ENCODE peak calls at places on chromosomes 2 and 18, in six cellular contexts. One of them, this sample, is unnamed.
A peak's percentile ranks its signal among the peaks of the same experiment; 100 is the strongest.

GRCh38 chr2:172293952-172294351 is 133.4 kb upstream of the ITGA6 start:
- DNase-seq in cardiac fibroblast: peak; percentile 80
- DNase-seq in upper lobe of left lung: peak; percentile 60
- DNase-seq in spleen: no peak
- DNase-seq in CD8-positive, alpha-beta T cell: no peak
- DNase-seq in choroid plexus epithelial cell: peak; percentile 70
- DNase-seq in this sample: no peak

GRCh38 chr2:182379235-182379634 is 47.6 kb downstream of the PDE1A start:
- DNase-seq in cardiac fibroblast: peak; percentile 91
- DNase-seq in upper lobe of left lung: no peak
- DNase-seq in spleen: no peak
- DNase-seq in CD8-positive, alpha-beta T cell: no peak
- DNase-seq in choroid plexus epithelial cell: peak; percentile 90
- DNase-seq in this sample: no peak

GRCh38 chr2:190653931-190654330 is 5.0 kb downstream of the NAB1 start:
- DNase-seq in cardiac fibroblast: no peak
- DNase-seq in upper lobe of left lung: no peak
- DNase-seq in spleen: no peak
- DNase-seq in CD8-positive, alpha-beta T cell: no peak
- DNase-seq in choroid plexus epithelial cell: no peak
- DNase-seq in this sample: no peak

GRCh38 chr2:99554238-99554637 is 64.4 kb upstream of the REV1 start:
- DNase-seq in cardiac fibroblast: peak; percentile 2
- DNase-seq in upper lobe of left lung: no peak
- DNase-seq in spleen: no peak
- DNase-seq in CD8-positive, alpha-beta T cell: no peak
- DNase-seq in choroid plexus epithelial cell: no peak
- DNase-seq in this sample: no peak

GRCh38 chr2:43065871-43066270 is 160.5 kb downstream of the ZFP36L2 start:
- DNase-seq in cardiac fibroblast: no peak
- DNase-seq in upper lobe of left lung: no peak
- DNase-seq in spleen: peak; percentile 41
- DNase-seq in CD8-positive, alpha-beta T cell: no peak
- DNase-seq in choroid plexus epithelial cell: no peak
- DNase-seq in this sample: no peak

GRCh38 chr2:209653164-209653563 is 118.5 kb upstream of the UNC80 start:
- DNase-seq in cardiac fibroblast: no peak
- DNase-seq in upper lobe of left lung: no peak
- DNase-seq in spleen: no peak
- DNase-seq in CD8-positive, alpha-beta T cell: no peak
- DNase-seq in choroid plexus epithelial cell: no peak
- DNase-seq in this sample: no peak

GRCh38 chr2:68328901-68329300 is 9.2 kb upstream of the CNRIP1 start:
- DNase-seq in cardiac fibroblast: no peak
- DNase-seq in upper lobe of left lung: no peak
- DNase-seq in spleen: no peak
- DNase-seq in CD8-positive, alpha-beta T cell: no peak
- DNase-seq in choroid plexus epithelial cell: no peak
- DNase-seq in this sample: no peak

GRCh38 chr2:170144758-170145157 is 33.2 kb upstream of the MYO3B start:
- DNase-seq in cardiac fibroblast: no peak
- DNase-seq in upper lobe of left lung: no peak
- DNase-seq in spleen: no peak
- DNase-seq in CD8-positive, alpha-beta T cell: no peak
- DNase-seq in choroid plexus epithelial cell: no peak
- DNase-seq in this sample: no peak

GRCh38 chr2:61911510-61911909 is 6.0 kb downstream of the COMMD1 start:
- DNase-seq in cardiac fibroblast: no peak
- DNase-seq in upper lobe of left lung: no peak
- DNase-seq in spleen: no peak
- DNase-seq in CD8-positive, alpha-beta T cell: no peak
- DNase-seq in choroid plexus epithelial cell: peak; percentile 25
- DNase-seq in this sample: no peak

GRCh38 chr2:141393214-141393545 is 737.6 kb downstream of the LRP1B start:
- DNase-seq in cardiac fibroblast: peak; percentile 50
- DNase-seq in upper lobe of left lung: no peak
- DNase-seq in spleen: no peak
- DNase-seq in CD8-positive, alpha-beta T cell: no peak
- DNase-seq in choroid plexus epithelial cell: peak; percentile 70
- DNase-seq in this sample: no peak

GRCh38 chr2:76978064-76978463 is 544.1 kb downstream of the LRRTM4 start:
- DNase-seq in cardiac fibroblast: peak; percentile 3
- DNase-seq in upper lobe of left lung: no peak
- DNase-seq in spleen: no peak
- DNase-seq in CD8-positive, alpha-beta T cell: no peak
- DNase-seq in choroid plexus epithelial cell: peak; percentile 7
- DNase-seq in this sample: no peak

GRCh38 chr2:239819091-239819973 is 205.8 kb downstream of the NDUFA10 start:
- DNase-seq in cardiac fibroblast: no peak
- DNase-seq in upper lobe of left lung: no peak
- DNase-seq in spleen: peak; percentile 52
- DNase-seq in CD8-positive, alpha-beta T cell: no peak
- DNase-seq in choroid plexus epithelial cell: no peak
- DNase-seq in this sample: no peak

GRCh38 chr2:3631851-3632659 is 25.9 kb upstream of the ALLC start:
- DNase-seq in cardiac fibroblast: no peak
- DNase-seq in upper lobe of left lung: peak; percentile 18
- DNase-seq in spleen: peak; percentile 74
- DNase-seq in CD8-positive, alpha-beta T cell: no peak
- DNase-seq in choroid plexus epithelial cell: no peak
- DNase-seq in this sample: no peak

GRCh38 chr2:233256048-233256447 is 4.6 kb downstream of the ATG16L1 start:
- DNase-seq in cardiac fibroblast: no peak
- DNase-seq in upper lobe of left lung: no peak
- DNase-seq in spleen: no peak
- DNase-seq in CD8-positive, alpha-beta T cell: no peak
- DNase-seq in choroid plexus epithelial cell: no peak
- DNase-seq in this sample: no peak

GRCh38 chr18:59646946-59647307 is 50.3 kb downstream of the CCBE1 start:
- DNase-seq in cardiac fibroblast: no peak
- DNase-seq in upper lobe of left lung: no peak
- DNase-seq in spleen: no peak
- DNase-seq in CD8-positive, alpha-beta T cell: no peak
- DNase-seq in choroid plexus epithelial cell: no peak
- DNase-seq in this sample: no peak

GRCh38 chr18:59649575-59649974 is 47.6 kb downstream of the CCBE1 start:
- DNase-seq in cardiac fibroblast: no peak
- DNase-seq in upper lobe of left lung: no peak
- DNase-seq in spleen: no peak
- DNase-seq in CD8-positive, alpha-beta T cell: no peak
- DNase-seq in choroid plexus epithelial cell: peak; percentile 70
- DNase-seq in this sample: no peak

GRCh38 chr18:59643740-59644139 is 53.5 kb downstream of the CCBE1 start:
- DNase-seq in cardiac fibroblast: no peak
- DNase-seq in upper lobe of left lung: no peak
- DNase-seq in spleen: no peak
- DNase-seq in CD8-positive, alpha-beta T cell: no peak
- DNase-seq in choroid plexus epithelial cell: no peak
- DNase-seq in this sample: no peak

GRCh38 chr18:59650266-59650820 is 46.9 kb downstream of the CCBE1 start:
- DNase-seq in cardiac fibroblast: no peak
- DNase-seq in upper lobe of left lung: no peak
- DNase-seq in spleen: no peak
- DNase-seq in CD8-positive, alpha-beta T cell: no peak
- DNase-seq in choroid plexus epithelial cell: peak; percentile 26
- DNase-seq in this sample: no peak

GRCh38 chr18:59646228-59646945 is 50.8 kb downstream of the CCBE1 start:
- DNase-seq in cardiac fibroblast: no peak
- DNase-seq in upper lobe of left lung: no peak
- DNase-seq in spleen: no peak
- DNase-seq in CD8-positive, alpha-beta T cell: no peak
- DNase-seq in choroid plexus epithelial cell: no peak
- DNase-seq in this sample: no peak
- TF ChIP-seq CTCF in cardiac fibroblast: peak; percentile 4
- TF ChIP-seq CTCF in upper lobe of left lung: no peak
- TF ChIP-seq CTCF in spleen: no peak
- TF ChIP-seq CTCF in CD8-positive, alpha-beta T cell: no peak
- TF ChIP-seq CTCF in choroid plexus epithelial cell: peak; percentile 19
- TF ChIP-seq CTCF in this sample: no peak

GRCh38 chr2:148643998-148644884 is at the start of gene EPC2:
- DNase-seq in cardiac fibroblast: peak; percentile 90
- DNase-seq in upper lobe of left lung: peak; percentile 92
- DNase-seq in spleen: peak; percentile 98
- DNase-seq in CD8-positive, alpha-beta T cell: peak; percentile 82
- DNase-seq in choroid plexus epithelial cell: peak; percentile 86
- DNase-seq in this sample: peak; percentile 91
- TF ChIP-seq CTCF in cardiac fibroblast: no peak
- TF ChIP-seq CTCF in upper lobe of left lung: no peak
- TF ChIP-seq CTCF in spleen: no peak
- TF ChIP-seq CTCF in CD8-positive, alpha-beta T cell: no peak
- TF ChIP-seq CTCF in choroid plexus epithelial cell: no peak
- TF ChIP-seq CTCF in this sample: no peak

DNA sequence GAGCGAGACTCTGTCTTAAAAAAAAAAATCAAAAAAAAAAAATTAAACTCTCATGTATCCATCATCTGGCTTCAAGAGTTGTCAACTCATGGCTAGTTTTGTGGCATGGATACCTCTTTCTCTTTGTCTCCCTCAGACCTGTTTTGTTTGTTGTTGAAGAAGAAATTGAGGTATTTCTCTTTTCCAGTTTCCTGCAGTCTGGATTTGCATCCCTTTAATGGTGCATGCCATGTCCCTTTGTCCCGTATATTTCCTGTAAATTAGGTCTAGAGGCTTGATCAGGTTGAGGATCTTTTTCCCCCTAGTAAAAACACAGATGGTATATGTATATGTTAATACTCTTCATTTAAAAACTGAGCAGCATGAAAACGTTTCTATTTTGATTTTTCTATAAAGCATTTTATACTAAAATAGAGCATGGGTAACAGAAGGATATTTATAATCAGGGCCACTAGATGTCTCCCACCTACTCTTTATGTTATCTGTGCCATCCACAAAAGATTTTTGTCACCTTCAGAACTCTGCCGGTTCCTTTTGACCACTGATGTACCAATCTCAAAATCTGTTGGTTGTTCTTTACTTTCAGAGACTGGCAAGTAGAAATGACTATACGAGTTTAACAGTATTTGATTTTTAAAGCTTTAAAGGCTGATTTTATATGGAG is 80.1 kb downstream of the GALNT1 start:
- DNase-seq in cardiac fibroblast: no peak
- DNase-seq in upper lobe of left lung: no peak
- DNase-seq in spleen: no peak
- DNase-seq in CD8-positive, alpha-beta T cell: no peak
- DNase-seq in choroid plexus epithelial cell: no peak
- DNase-seq in this sample: no peak
- TF ChIP-seq CTCF in cardiac fibroblast: peak; percentile 6
- TF ChIP-seq CTCF in upper lobe of left lung: no peak
- TF ChIP-seq CTCF in spleen: no peak
- TF ChIP-seq CTCF in CD8-positive, alpha-beta T cell: no peak
- TF ChIP-seq CTCF in choroid plexus epithelial cell: no peak
- TF ChIP-seq CTCF in this sample: peak; percentile 43

DNA sequence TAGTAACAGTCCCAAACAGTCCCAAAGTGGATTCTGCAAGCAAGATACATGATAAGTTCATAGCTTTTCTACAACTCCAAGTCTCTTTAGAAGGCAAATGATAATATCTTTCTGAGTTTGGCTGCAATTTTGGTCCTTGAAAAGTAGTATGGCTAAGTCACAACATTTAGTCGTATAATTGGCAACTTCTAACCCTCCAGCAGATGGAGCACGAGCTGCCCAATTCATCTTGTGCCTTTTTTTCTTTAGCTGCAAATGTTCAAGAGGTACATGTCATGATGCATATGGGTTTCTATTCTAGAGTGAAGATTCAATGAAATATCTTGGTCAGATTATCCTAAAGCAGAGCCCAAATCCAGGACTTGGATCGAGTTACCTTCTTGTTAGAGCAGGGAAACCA is 127.0 kb upstream of the KLHL14 start:
- DNase-seq in cardiac fibroblast: no peak
- DNase-seq in upper lobe of left lung: no peak
- DNase-seq in spleen: no peak
- DNase-seq in CD8-positive, alpha-beta T cell: no peak
- DNase-seq in choroid plexus epithelial cell: peak; percentile 63
- DNase-seq in this sample: no peak
- TF ChIP-seq CTCF in cardiac fibroblast: peak; percentile 45
- TF ChIP-seq CTCF in upper lobe of left lung: no peak
- TF ChIP-seq CTCF in spleen: no peak
- TF ChIP-seq CTCF in CD8-positive, alpha-beta T cell: no peak
- TF ChIP-seq CTCF in choroid plexus epithelial cell: peak; percentile 64
- TF ChIP-seq CTCF in this sample: no peak

GRCh38 chr2:194985258-194985657 is 671.8 kb upstream of the SLC39A10 start:
- DNase-seq in cardiac fibroblast: no peak
- DNase-seq in upper lobe of left lung: no peak
- DNase-seq in spleen: no peak
- DNase-seq in CD8-positive, alpha-beta T cell: no peak
- DNase-seq in choroid plexus epithelial cell: no peak
- DNase-seq in this sample: no peak
- TF ChIP-seq CTCF in cardiac fibroblast: no peak
- TF ChIP-seq CTCF in upper lobe of left lung: no peak
- TF ChIP-seq CTCF in spleen: no peak
- TF ChIP-seq CTCF in CD8-positive, alpha-beta T cell: no peak
- TF ChIP-seq CTCF in choroid plexus epithelial cell: no peak
- TF ChIP-seq CTCF in this sample: no peak

DNA sequence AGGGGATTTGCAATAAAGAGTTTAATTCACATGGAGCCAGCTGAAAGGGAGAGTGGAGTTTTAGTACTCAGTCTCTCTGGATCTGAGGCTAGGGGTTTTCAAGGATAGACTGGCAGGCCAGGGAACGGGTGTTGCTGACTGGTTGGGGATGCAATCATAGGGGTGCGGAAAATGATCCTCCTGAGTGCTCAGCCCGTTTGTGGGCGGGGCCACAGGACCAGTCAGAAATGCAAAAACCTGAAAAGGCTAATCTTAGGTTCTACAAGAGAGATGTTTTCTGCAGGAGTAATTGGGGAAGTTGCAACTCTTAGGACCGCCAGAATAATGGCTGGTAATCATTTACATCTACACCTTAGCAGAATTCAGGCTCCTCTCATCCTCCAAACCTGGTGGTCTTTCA is 2.5 kb downstream of the NFU1 start:
- DNase-seq in cardiac fibroblast: no peak
- DNase-seq in upper lobe of left lung: no peak
- DNase-seq in spleen: no peak
- DNase-seq in CD8-positive, alpha-beta T cell: no peak
- DNase-seq in choroid plexus epithelial cell: no peak
- DNase-seq in this sample: no peak
- TF ChIP-seq CTCF in cardiac fibroblast: no peak
- TF ChIP-seq CTCF in upper lobe of left lung: no peak
- TF ChIP-seq CTCF in spleen: no peak
- TF ChIP-seq CTCF in CD8-positive, alpha-beta T cell: no peak
- TF ChIP-seq CTCF in choroid plexus epithelial cell: no peak
- TF ChIP-seq CTCF in this sample: no peak

GRCh38 chr2:69893684-69894481 is at the start of gene SNRNP27:
- DNase-seq in cardiac fibroblast: peak; percentile 88
- DNase-seq in upper lobe of left lung: peak; percentile 75
- DNase-seq in spleen: peak; percentile 93
- DNase-seq in CD8-positive, alpha-beta T cell: peak; percentile 71
- DNase-seq in choroid plexus epithelial cell: peak; percentile 85
- DNase-seq in this sample: peak; percentile 76
- TF ChIP-seq CTCF in cardiac fibroblast: no peak
- TF ChIP-seq CTCF in upper lobe of left lung: no peak
- TF ChIP-seq CTCF in spleen: no peak
- TF ChIP-seq CTCF in CD8-positive, alpha-beta T cell: no peak
- TF ChIP-seq CTCF in choroid plexus epithelial cell: no peak
- TF ChIP-seq CTCF in this sample: no peak

This sample was measured in neural crest cell.